ENCODE peak calls at places on chromosomes 1 and 21, in six cellular contexts. D is PC-3, X is uterus, M is fibroblast of lung, U is mammary epithelial cell, K is right cardiac atrium. P is an unnamed sample.

GRCh38 chr1:119906927-119907652 is 10.8 kb upstream of the ADAM30 start:
- DNase-seq in M (no peak), D (no peak), K (no peak), X (no peak), U (no peak), P (no peak)

GRCh38 chr21:35017256-35017655 is 31.8 kb downstream of the RUNX1 start:
- DNase-seq in U (no peak), D (no peak), K (no peak), M (no peak), X (no peak), P (no peak)

GRCh38 chr1:230849451-230850194 is 18.7 kb downstream of the C1orf198 start:
- DNase-seq in U (peak; percentile 43), M (peak; percentile 98), K (peak; percentile 85), X (peak; percentile 71), D (peak; percentile 92), P (peak; percentile 62)

GRCh38 chr1:91731815-91732214 is 154.1 kb downstream of the TGFBR3 start:
- DNase-seq in D (peak; percentile 71), U (peak; percentile 71), X (peak; percentile 29), M (peak; percentile 75), K (no peak), P (no peak)

GRCh38 chr21:34986561-34987533 is 62.3 kb downstream of the RUNX1 start:
- DNase-seq in M (peak; percentile 98), D (peak; percentile 62), X (no peak), K (no peak), U (peak; percentile 95), P (no peak)

GRCh38 chr1:57492846-57493245 is 69.0 kb upstream of the DAB1 start:
- DNase-seq in D (no peak), K (no peak), U (no peak), M (no peak), X (no peak), P (no peak)

GRCh38 chr1:172909606-172910326 is 141.0 kb downstream of the TNFSF18 start:
- DNase-seq in M (peak; percentile 99), U (peak; percentile 75), D (peak; percentile 98), K (no peak), X (no peak), P (no peak)

GRCh38 chr1:147892731-147893214 is 9.8 kb upstream of the GJA8 start:
- DNase-seq in X (peak; percentile 35), M (peak; percentile 47), D (peak; percentile 88), U (peak; percentile 40), K (no peak), P (no peak)

GRCh38 chr1:116154536-116154935 is 43.3 kb downstream of the MAB21L3 start:
- DNase-seq in X (no peak), K (no peak), U (no peak), D (no peak), M (no peak), P (no peak)

GRCh38 chr1:178344513-178345077 is 152.2 kb downstream of the CLEC20A start:
- DNase-seq in D (peak; percentile 66), X (no peak), K (no peak), M (peak; percentile 93), U (peak; percentile 87), P (no peak)

GRCh38 chr1:68301538-68301937 is 69.2 kb upstream of the WLS start:
- DNase-seq in U (peak; percentile 20), D (peak; percentile 82), K (no peak), M (peak; percentile 72), X (no peak), P (no peak)

GRCh38 chr1:19892628-19893168 is 10.5 kb downstream of the OTUD3 start:
- DNase-seq in M (peak; percentile 29), U (no peak), X (no peak), K (no peak), D (no peak), P (no peak)

GRCh38 chr1:220902916-220903315 is 23.7 kb downstream of the HLX start:
- DNase-seq in K (no peak), X (no peak), D (peak; percentile 19), M (no peak), U (no peak), P (no peak)

GRCh38 chr1:200452850-200453543 is 43.2 kb upstream of the ZNF281 start:
- DNase-seq in K (no peak), U (no peak), X (no peak), M (no peak), D (no peak), P (no peak)

GRCh38 chr1:188027613-188028012 is 1198.9 kb downstream of the PLA2G4A start:
- DNase-seq in X (no peak), U (peak; percentile 92), D (peak; percentile 79), K (no peak), M (peak; percentile 97), P (no peak)

GRCh38 chr1:107649023-107649422 is 316.0 kb downstream of the VAV3 start:
- DNase-seq in D (peak; percentile 13), X (no peak), U (peak; percentile 21), M (peak; percentile 20), K (no peak), P (no peak)

GRCh38 chr1:115838426-115838804 is 2.5 kb downstream of the NHLH2 start:
- DNase-seq in K (no peak), U (no peak), M (no peak), X (no peak), D (no peak), P (no peak)

GRCh38 chr1:86156571-86157455 is at the start of gene COL24A1:
- DNase-seq in X (peak; percentile 22), D (peak; percentile 19), K (peak; percentile 82), M (peak; percentile 82), U (no peak), P (peak; percentile 44)

GRCh38 chr1:19435851-19436465 is 49.4 kb downstream of the CAPZB start:
- DNase-seq in D (no peak), U (no peak), X (no peak), M (peak; percentile 87), K (no peak), P (no peak)

GRCh38 chr1:3597599-3597964 is 13.7 kb downstream of the MEGF6 start:
- DNase-seq in M (no peak), D (no peak), X (no peak), U (no peak), K (no peak), P (peak; percentile 37)

GRCh38 chr1:171389176-171389575 is 75.2 kb downstream of the FMO4 start:
- DNase-seq in K (no peak), X (no peak), D (no peak), U (no peak), M (peak; percentile 38), P (no peak)

GRCh38 chr1:3079381-3080093 is 10.5 kb downstream of the PRDM16 start:
- DNase-seq in X (no peak), M (no peak), U (no peak), D (no peak), K (peak; percentile 40), P (no peak)

GRCh38 chr1:65267291-65268087 is 41.9 kb upstream of the DNAJC6 start:
- DNase-seq in X (no peak), K (no peak), M (no peak), D (no peak), U (no peak), P (no peak)

GRCh38 chr1:156528231-156528630 is 27.7 kb upstream of the MEF2D start:
- DNase-seq in X (no peak), K (no peak), M (no peak), U (no peak), D (no peak), P (no peak)
- H3K27ac ChIP-seq in X (no peak overlapping the region), K (no peak overlapping the region), M (no peak overlapping the region), U (no peak overlapping the region), D (no peak overlapping the region), P (no peak overlapping the region)

GRCh38 chr1:153545067-153546055 is at the start of gene S100A4:
- DNase-seq in D (peak; percentile 99), U (peak; percentile 92), M (peak; percentile 94), K (peak; percentile 98), X (peak; percentile 95), P (peak; percentile 93)

GRCh38 chr1:153546371-153546770 is 765 bp upstream of the S100A4 start:
- DNase-seq in D (no peak), X (peak; percentile 20), M (no peak), K (no peak), U (no peak), P (no peak)

GRCh38 chr1:153543738-153544135 is 1.9 kb downstream of the S100A4 start:
- DNase-seq in U (no peak), X (no peak), K (no peak), D (no peak), M (no peak), P (no peak)

GRCh38 chr1:153542956-153543737 is 2.4 kb upstream of the S100A5 start:
- DNase-seq in X (no peak), D (no peak), U (no peak), M (peak; percentile 37), K (no peak), P (no peak)

GRCh38 chr1:153544453-153545066 is 1.0 kb downstream of the S100A4 start:
- DNase-seq in D (no peak), U (no peak), K (no peak), M (no peak), X (no peak), P (no peak)
- H3K27ac ChIP-seq in D (peak overlapping the region; percentile 82), U (peak overlapping the region; percentile 53), K (peak overlapping the region; percentile 58), M (peak overlapping the region; percentile 84), X (peak overlapping the region; percentile 94), P (peak overlapping the region; percentile 90)

GRCh38 chr1:26531651-26532131 is 2.1 kb downstream of the RPS6KA1 start:
- DNase-seq in M (no peak), U (peak; percentile 69), K (no peak), D (no peak), X (no peak), P (no peak)
- H3K27ac ChIP-seq in M (no peak overlapping the region), U (peak overlapping the region; percentile 83), K (no peak overlapping the region), D (peak overlapping the region; percentile 70), X (no peak overlapping the region), P (no peak overlapping the region)

GRCh38 chr1:218209351-218209861 is 75.7 kb upstream of the RRP15 start:
- DNase-seq in X (no peak), M (peak; percentile 79), K (no peak), U (peak; percentile 55), D (peak; percentile 98), P (no peak)
- H3K27ac ChIP-seq in X (no peak overlapping the region), M (no peak overlapping the region), K (no peak overlapping the region), U (no peak overlapping the region), D (peak overlapping the region; percentile 52), P (no peak overlapping the region)

GRCh38 chr1:243916160-243916559 is 66.1 kb upstream of the AKT3 start:
- DNase-seq in X (no peak), K (no peak), U (no peak), D (peak; percentile 93), M (peak; percentile 48), P (no peak)
- H3K27ac ChIP-seq in X (no peak overlapping the region), K (no peak overlapping the region), U (no peak overlapping the region), D (peak overlapping the region; percentile 43), M (no peak overlapping the region), P (no peak overlapping the region)

GRCh38 chr21:46424621-46425020 is 34.1 kb upstream of the DIP2A start:
- DNase-seq in D (no peak), M (no peak), X (no peak), K (no peak), U (no peak), P (no peak)

GRCh38 chr21:46425061-46425460 is 33.6 kb upstream of the DIP2A start:
- DNase-seq in K (no peak), X (no peak), U (no peak), M (no peak), D (no peak), P (no peak)

GRCh38 chr21:46423546-46424061 is 35.1 kb upstream of the DIP2A start:
- DNase-seq in M (no peak), K (no peak), D (no peak), U (no peak), X (no peak), P (no peak)

GRCh38 chr21:46422636-46423241 is 36.0 kb upstream of the DIP2A start:
- DNase-seq in D (no peak), X (no peak), U (no peak), K (no peak), M (no peak), P (no peak)

GRCh38 chr21:46424062-46424591 is 34.6 kb upstream of the DIP2A start:
- DNase-seq in D (no peak), M (no peak), U (no peak), X (no peak), K (no peak), P (no peak)
- H3K27ac ChIP-seq in D (no peak overlapping the region), M (no peak overlapping the region), U (no peak overlapping the region), X (no peak overlapping the region), K (no peak overlapping the region), P (no peak overlapping the region)

P was measured in left ventricle myocardium inferior.